ENCODE peak calls at places on chromosomes 5 and 9, in seven cellular contexts. One of them, this sample, is unnamed.

GRCh38 chr5:147756566-147756965 is 26.0 kb downstream of the JAKMIP2 start:
- DNase-seq in AG09309: no peak
- DNase-seq in Panc1: no peak
- DNase-seq in activated CD8-positive, alpha-beta memory T cell treated with anti-CD3 and anti-CD28 coated beads, Interleukin-2, amount 50 U/mL, for 48 hours: no peak
- DNase-seq in HS-5: no peak
- DNase-seq in A673: no peak
- DNase-seq in GM20000: no peak
- DNase-seq in this sample: no peak

GRCh38 chr5:88675758-88676636 is 207.0 kb downstream of the MEF2C start:
- DNase-seq in AG09309: no peak
- DNase-seq in Panc1: no peak
- DNase-seq in activated CD8-positive, alpha-beta memory T cell treated with anti-CD3 and anti-CD28 coated beads, Interleukin-2, amount 50 U/mL, for 48 hours: peak
- DNase-seq in HS-5: no peak
- DNase-seq in A673: peak
- DNase-seq in GM20000: no peak
- DNase-seq in this sample: no peak

GRCh38 chr9:129878253-129878652 is 43.0 kb downstream of the USP20 start:
- DNase-seq in AG09309: no peak
- DNase-seq in Panc1: no peak
- DNase-seq in activated CD8-positive, alpha-beta memory T cell treated with anti-CD3 and anti-CD28 coated beads, Interleukin-2, amount 50 U/mL, for 48 hours: no peak
- DNase-seq in HS-5: no peak
- DNase-seq in A673: no peak
- DNase-seq in GM20000: no peak
- DNase-seq in this sample: no peak

GRCh38 chr5:17190242-17190778 is 27.1 kb upstream of the BASP1 start:
- DNase-seq in AG09309: peak
- DNase-seq in Panc1: peak
- DNase-seq in activated CD8-positive, alpha-beta memory T cell treated with anti-CD3 and anti-CD28 coated beads, Interleukin-2, amount 50 U/mL, for 48 hours: no peak
- DNase-seq in HS-5: peak
- DNase-seq in A673: peak
- DNase-seq in GM20000: peak
- DNase-seq in this sample: peak

GRCh38 chr5:62212648-62213047 is 93.4 kb upstream of the KIF2A start:
- DNase-seq in AG09309: no peak
- DNase-seq in Panc1: no peak
- DNase-seq in activated CD8-positive, alpha-beta memory T cell treated with anti-CD3 and anti-CD28 coated beads, Interleukin-2, amount 50 U/mL, for 48 hours: no peak
- DNase-seq in HS-5: no peak
- DNase-seq in A673: no peak
- DNase-seq in GM20000: no peak
- DNase-seq in this sample: no peak

GRCh38 chr5:55519001-55519400 is 15.8 kb downstream of the PLPP1 start:
- DNase-seq in AG09309: no peak
- DNase-seq in Panc1: no peak
- DNase-seq in activated CD8-positive, alpha-beta memory T cell treated with anti-CD3 and anti-CD28 coated beads, Interleukin-2, amount 50 U/mL, for 48 hours: no peak
- DNase-seq in HS-5: no peak
- DNase-seq in A673: no peak
- DNase-seq in GM20000: no peak
- DNase-seq in this sample: no peak

GRCh38 chr5:53877243-53877642 is 316.8 kb downstream of the NDUFS4 start:
- DNase-seq in AG09309: peak
- DNase-seq in Panc1: no peak
- DNase-seq in activated CD8-positive, alpha-beta memory T cell treated with anti-CD3 and anti-CD28 coated beads, Interleukin-2, amount 50 U/mL, for 48 hours: no peak
- DNase-seq in HS-5: peak
- DNase-seq in A673: no peak
- DNase-seq in GM20000: no peak
- DNase-seq in this sample: peak

GRCh38 chr9:13646500-13646899 is 367.0 kb upstream of the MPDZ start:
- DNase-seq in AG09309: no peak
- DNase-seq in Panc1: no peak
- DNase-seq in activated CD8-positive, alpha-beta memory T cell treated with anti-CD3 and anti-CD28 coated beads, Interleukin-2, amount 50 U/mL, for 48 hours: no peak
- DNase-seq in HS-5: no peak
- DNase-seq in A673: peak
- DNase-seq in GM20000: no peak
- DNase-seq in this sample: no peak

GRCh38 chr9:126556560-126557250 is 57.0 kb upstream of the LMX1B start:
- DNase-seq in AG09309: no peak
- DNase-seq in Panc1: no peak
- DNase-seq in activated CD8-positive, alpha-beta memory T cell treated with anti-CD3 and anti-CD28 coated beads, Interleukin-2, amount 50 U/mL, for 48 hours: no peak
- DNase-seq in HS-5: no peak
- DNase-seq in A673: no peak
- DNase-seq in GM20000: no peak
- DNase-seq in this sample: no peak